ENCODE peak calls at places on chromosomes 6 and 20, in nine cellular contexts. H is heart right ventricle; Y is adrenal gland; E is mucosa of descending colon; D is RWPE1; G is colonic mucosa; B is activated B cell treated with CpG ODN at 0.5 μM for 24 hours; N is heart left ventricle; R is CD8-positive, alpha-beta T cell. P is an unnamed sample.
A peak's percentile ranks its signal among the peaks of the same experiment; 100 is the strongest.

GRCh38 chr6:127893541-127893940 is 7.3 kb downstream of the THEMIS start:
- DNase-seq in H (no peak), Y (no peak), E (no peak), D (no peak), G (no peak), B (no peak), N (no peak), R (no peak), P (no peak)

GRCh38 chr6:140567469-140567868 is 1193.0 kb upstream of the CITED2 start:
- DNase-seq in H (no peak), Y (no peak), E (no peak), D (no peak), G (no peak), B (no peak), N (no peak), R (no peak), P (no peak)

GRCh38 chr20:57808266-57808866 is 98.6 kb upstream of the PMEPA1 start:
- DNase-seq in H (no peak), Y (no peak), E (no peak), D (no peak), G (no peak), B (no peak), N (no peak), R (no peak), P (no peak)

GRCh38 chr20:35700625-35701148 is 1.5 kb downstream of the ROMO1 start:
- DNase-seq in H (no peak), Y (no peak), E (no peak), D (peak; percentile 45), G (no peak), B (no peak), N (no peak), R (no peak), P (no peak)

GRCh38 chr6:36347635-36348034 is 10.9 kb upstream of the BNIP5 start:
- DNase-seq in H (no peak), Y (no peak), E (no peak), D (no peak), G (no peak), B (no peak), N (no peak), R (no peak), P (no peak)

GRCh38 chr20:43939762-43940121 is 25.1 kb downstream of the TOX2 start:
- DNase-seq in H (no peak), Y (no peak), E (no peak), D (peak; percentile 74), G (no peak), B (no peak), N (no peak), R (no peak), P (no peak)

GRCh38 chr6:143498428-143498827 is 13.1 kb downstream of the FUCA2 start:
- DNase-seq in H (no peak), Y (no peak), E (no peak), D (no peak), G (no peak), B (no peak), N (no peak), R (peak; percentile 4), P (no peak)

GRCh38 chr6:8526619-8527018 is 91.3 kb upstream of the SLC35B3 start:
- DNase-seq in H (no peak), Y (no peak), E (no peak), D (no peak), G (no peak), B (no peak), N (no peak), R (no peak), P (no peak)

GRCh38 chr6:33197431-33198048 is 2.9 kb downstream of the RXRB start:
- DNase-seq in H (peak; percentile 38), Y (no peak), E (peak; percentile 63), D (peak; percentile 46), G (peak; percentile 49), B (no peak), N (no peak), R (no peak), P (no peak)

GRCh38 chr6:136654086-136654485 is 103.9 kb upstream of the MAP7 start:
- DNase-seq in H (no peak), Y (no peak), E (no peak), D (no peak), G (no peak), B (no peak), N (no peak), R (no peak), P (no peak)
- TF ChIP-seq CTCF in H (no peak), Y (peak; percentile 16), E (no peak), D (no peak), G (no peak), B (no peak), N (no peak), R (no peak), P (no peak)

GRCh38 chr6:168198302-168199180 is 119.5 kb upstream of the FRMD1 start:
- DNase-seq in H (no peak), Y (no peak), E (no peak), D (no peak), G (no peak), B (no peak), N (no peak), R (no peak), P (peak; percentile 41)

GRCh38 chr6:168201799-168202198 is 117.8 kb downstream of the DACT2 start:
- DNase-seq in H (no peak), Y (no peak), E (no peak), D (no peak), G (no peak), B (no peak), N (no peak), R (no peak), P (no peak)

GRCh38 chr6:168201383-168201782 is 118.2 kb downstream of the DACT2 start:
- DNase-seq in H (no peak), Y (no peak), E (no peak), D (no peak), G (no peak), B (no peak), N (no peak), R (no peak), P (peak; percentile 51)

GRCh38 chr6:168197636-168198301 is 118.8 kb upstream of the FRMD1 start:
- DNase-seq in H (no peak), Y (no peak), E (no peak), D (no peak), G (no peak), B (no peak), N (no peak), R (no peak), P (no peak)

GRCh38 chr6:168200571-168201134 is 118.9 kb downstream of the DACT2 start:
- DNase-seq in H (no peak), Y (no peak), E (no peak), D (no peak), G (no peak), B (no peak), N (no peak), R (no peak), P (peak; percentile 49)
- TF ChIP-seq CTCF in H (no peak), Y (no peak), E (no peak), D (no peak), G (no peak), B (no peak), N (no peak), R (no peak), P (no peak)

GRCh38 chr6:70956191-70956450 is 739 bp downstream of the B3GAT2 start:
- DNase-seq in H (no peak), Y (no peak), E (no peak), D (no peak), G (no peak), B (no peak), N (no peak), R (no peak), P (no peak)
- TF ChIP-seq CTCF in H (no peak), Y (no peak), E (no peak), D (peak; percentile 65), G (peak; percentile 13), B (no peak), N (no peak), R (peak; percentile 44), P (no peak)

DNA sequence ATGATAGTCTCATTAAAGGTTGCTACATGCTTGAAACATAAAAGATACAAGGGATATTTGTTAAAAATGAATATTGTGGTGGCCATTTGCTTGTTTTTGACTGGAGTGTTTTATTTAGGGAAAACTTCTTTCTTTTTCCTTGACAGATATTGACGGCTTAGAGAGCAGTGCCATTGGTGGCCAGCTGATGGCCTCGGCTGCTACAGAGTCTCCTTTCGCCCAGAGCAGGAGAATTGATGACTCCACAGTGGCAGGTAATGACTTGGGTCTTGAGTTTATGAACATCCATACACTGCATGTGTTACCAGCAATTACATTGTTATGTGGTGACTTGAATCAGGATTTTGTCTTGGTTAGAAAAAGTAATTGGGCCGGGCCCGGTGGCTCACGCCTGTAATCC is 67.5 kb upstream of the PBOV1 start:
- DNase-seq in H (no peak), Y (no peak), E (no peak), D (no peak), G (no peak), B (no peak), N (no peak), R (no peak), P (no peak)
- TF ChIP-seq CTCF in H (peak; percentile 21), Y (no peak), E (no peak), D (no peak), G (no peak), B (no peak), N (peak; percentile 7), R (no peak), P (no peak)

DNA sequence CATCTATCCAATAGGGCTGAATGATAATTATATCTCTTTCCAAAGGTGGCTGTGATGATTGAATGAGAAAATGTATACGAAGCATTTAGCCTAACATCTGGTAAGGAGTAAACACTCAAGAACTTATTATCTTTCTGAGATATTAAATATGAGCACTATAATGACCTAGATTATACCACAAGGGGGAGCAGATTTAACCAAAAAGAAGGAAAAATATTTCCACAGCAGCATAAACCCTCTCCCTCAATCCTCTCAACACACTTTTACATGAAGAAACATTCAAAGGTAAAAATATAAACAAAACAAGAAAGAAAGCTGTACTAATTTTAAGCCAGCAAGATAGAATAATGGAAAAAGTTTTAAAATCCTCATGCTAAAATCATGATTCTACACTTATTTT is 68.4 kb downstream of the SHPRH start:
- DNase-seq in H (no peak), Y (no peak), E (no peak), D (peak; percentile 7), G (no peak), B (no peak), N (no peak), R (no peak), P (no peak)
- TF ChIP-seq CTCF in H (peak; percentile 17), Y (no peak), E (no peak), D (peak; percentile 22), G (no peak), B (no peak), N (no peak), R (no peak), P (no peak)

DNA sequence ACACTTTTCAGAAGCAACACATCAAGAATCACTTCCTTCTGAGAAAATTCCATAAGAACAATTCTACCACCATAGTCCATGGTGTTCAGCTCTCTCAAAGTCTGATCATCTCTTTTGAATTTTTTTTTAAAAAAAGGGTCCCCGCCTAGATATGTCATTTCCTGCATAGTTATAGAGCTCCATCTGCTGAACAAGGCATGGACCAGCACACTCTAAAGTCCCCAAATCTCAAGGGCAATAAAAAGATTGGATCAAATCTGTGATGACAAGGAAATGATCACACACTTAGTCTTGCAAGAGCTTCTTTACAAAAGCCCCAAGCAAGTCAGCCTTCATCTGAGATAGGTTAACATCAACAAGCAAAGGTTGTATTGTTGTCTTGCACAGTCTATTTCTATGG is 100.7 kb upstream of the STMND1 start:
- DNase-seq in H (no peak), Y (no peak), E (no peak), D (no peak), G (no peak), B (no peak), N (no peak), R (no peak), P (no peak)
- TF ChIP-seq CTCF in H (no peak), Y (no peak), E (no peak), D (no peak), G (no peak), B (no peak), N (no peak), R (no peak), P (no peak)